ENCODE peak calls at places on chromosomes 2 and 18, in eight cellular contexts. D is endodermal cell; O is fibroblast of pulmonary artery; C is ascending aorta; X is GM04504; Q is activated CD4-positive, alpha-beta T cell treated with anti-CD3 and anti-CD28 coated beads for 48 hours; W is ELR; T is anterior cingulate cortex. V is an unnamed sample.
A peak's percentile ranks its signal among the peaks of the same experiment; 100 is the strongest.

GRCh38 chr2:44171018-44171417 is 2.3 kb downstream of the PPM1B start:
- DNase-seq in D (no peak), O (no peak), C (no peak), X (no peak), Q (no peak), W (peak; percentile 69), T (no peak), V (no peak)

GRCh38 chr2:122808286-122808969 is 1053.0 kb downstream of the TSN start:
- DNase-seq in D (no peak), O (no peak), C (no peak), X (no peak), Q (no peak), W (no peak), T (no peak), V (no peak)

GRCh38 chr2:108401800-108402199 is 24.0 kb downstream of the SULT1C4 start:
- DNase-seq in D (no peak), O (no peak), C (no peak), X (no peak), Q (no peak), W (no peak), T (no peak), V (no peak)

GRCh38 chr2:17592731-17593409 is 52.4 kb downstream of the VSNL1 start:
- DNase-seq in D (no peak), O (no peak), C (no peak), X (no peak), Q (no peak), W (no peak), T (no peak), V (no peak)

GRCh38 chr2:232492236-232492848 is 4.7 kb upstream of the ECEL1 start:
- DNase-seq in D (peak; percentile 72), O (no peak), C (no peak), X (no peak), Q (no peak), W (no peak), T (no peak), V (no peak)

GRCh38 chr2:109648041-109648527 is 33.9 kb downstream of the SOWAHC start:
- DNase-seq in D (no peak), O (peak; percentile 31), C (peak; percentile 74), X (no peak), Q (no peak), W (peak; percentile 11), T (no peak), V (no peak)

GRCh38 chr2:240519396-240520142 is 38.2 kb downstream of the ANKMY1 start:
- DNase-seq in D (peak; percentile 31), O (peak; percentile 41), C (peak; percentile 48), X (peak; percentile 2), Q (no peak), W (peak; percentile 30), T (no peak), V (no peak)

GRCh38 chr18:5463836-5464235 is 80.0 kb downstream of the EPB41L3 start:
- DNase-seq in D (no peak), O (no peak), C (no peak), X (no peak), Q (no peak), W (no peak), T (no peak), V (no peak)

GRCh38 chr2:156322681-156323211 is 9.8 kb downstream of the NR4A2 start:
- DNase-seq in D (peak; percentile 63), O (peak; percentile 28), C (no peak), X (no peak), Q (no peak), W (no peak), T (no peak), V (no peak)

GRCh38 chr18:48934708-48935432 is 15.9 kb downstream of the SMAD7 start:
- DNase-seq in D (no peak), O (peak; percentile 59), C (no peak), X (no peak), Q (no peak), W (peak; percentile 27), T (no peak), V (no peak)

GRCh38 chr2:176680916-176681315 is 411.7 kb downstream of the MTX2 start:
- DNase-seq in D (no peak), O (peak; percentile 7), C (no peak), X (peak; percentile 18), Q (no peak), W (peak; percentile 28), T (no peak), V (no peak)

GRCh38 chr2:234911271-234911670 is 40.5 kb upstream of the SH3BP4 start:
- DNase-seq in D (no peak), O (peak; percentile 54), C (no peak), X (peak; percentile 82), Q (no peak), W (peak; percentile 83), T (no peak), V (no peak)

GRCh38 chr2:230905448-230906430 is 19.3 kb downstream of the GPR55 start:
- DNase-seq in D (peak; percentile 61), O (no peak), C (peak; percentile 41), X (no peak), Q (peak; percentile 94), W (peak; percentile 51), T (no peak), V (peak; percentile 82)

GRCh38 chr2:223526106-223526505 is 76.1 kb downstream of the SCG2 start:
- DNase-seq in D (no peak), O (no peak), C (no peak), X (no peak), Q (no peak), W (no peak), T (no peak), V (no peak)

GRCh38 chr2:152134488-152135280 is 35.8 kb upstream of the CACNB4 start:
- DNase-seq in D (no peak), O (peak; percentile 42), C (no peak), X (no peak), Q (peak; percentile 54), W (peak; percentile 13), T (no peak), V (no peak)

GRCh38 chr2:84939426-84940087 is 31.4 kb upstream of the KCMF1 start:
- DNase-seq in D (no peak), O (no peak), C (peak; percentile 58), X (no peak), Q (peak; percentile 82), W (no peak), T (no peak), V (peak; percentile 51)

GRCh38 chr2:120786038-120786437 is 50.4 kb downstream of the GLI2 start:
- DNase-seq in D (peak; percentile 83), O (no peak), C (no peak), X (no peak), Q (no peak), W (no peak), T (no peak), V (no peak)

GRCh38 chr2:157918319-157918718 is 42.2 kb upstream of the ACVR1 start:
- DNase-seq in D (no peak), O (no peak), C (no peak), X (no peak), Q (no peak), W (no peak), T (no peak), V (no peak)

GRCh38 chr2:77193858-77194448 is 328.2 kb downstream of the LRRTM4 start:
- DNase-seq in D (no peak), O (no peak), C (no peak), X (no peak), Q (no peak), W (no peak), T (no peak), V (no peak)

GRCh38 chr2:172373761-172374160 is 53.6 kb upstream of the ITGA6 start:
- DNase-seq in D (no peak), O (no peak), C (no peak), X (peak; percentile 61), Q (no peak), W (peak; percentile 29), T (no peak), V (no peak)

GRCh38 chr2:229160180-229160579 is 110.9 kb downstream of the PID1 start:
- DNase-seq in D (no peak), O (no peak), C (no peak), X (no peak), Q (no peak), W (no peak), T (no peak), V (no peak)

GRCh38 chr18:11283531-11284071 is 134.2 kb upstream of the PIEZO2 start:
- DNase-seq in D (no peak), O (no peak), C (no peak), X (no peak), Q (no peak), W (no peak), T (no peak), V (no peak)

GRCh38 chr2:220665108-220665471 is 907.0 kb downstream of the EPHA4 start:
- DNase-seq in D (no peak), O (no peak), C (no peak), X (no peak), Q (no peak), W (no peak), T (no peak), V (no peak)

GRCh38 chr2:3398837-3399236 is 19.3 kb downstream of the TRAPPC12 start:
- DNase-seq in D (no peak), O (no peak), C (no peak), X (no peak), Q (no peak), W (no peak), T (no peak), V (no peak)

GRCh38 chr2:221197223-221197622 is 374.9 kb downstream of the EPHA4 start:
- DNase-seq in D (no peak), O (no peak), C (no peak), X (no peak), Q (no peak), W (no peak), T (no peak), V (no peak)

GRCh38 chr18:73199151-73199550 is 331.4 kb upstream of the NETO1 start:
- DNase-seq in D (no peak), O (no peak), C (no peak), X (no peak), Q (no peak), W (no peak), T (no peak), V (no peak)

GRCh38 chr2:171553858-171554257 is 31.6 kb downstream of the CYBRD1 start:
- DNase-seq in D (peak; percentile 46), O (no peak), C (no peak), X (no peak), Q (no peak), W (no peak), T (no peak), V (no peak)

GRCh38 chr2:71926860-71927756 is 220.6 kb downstream of the CYP26B1 start:
- DNase-seq in D (peak; percentile 36), O (no peak), C (peak; percentile 55), X (no peak), Q (no peak), W (no peak), T (no peak), V (no peak)

GRCh38 chr2:158967114-158967730 is 1.2 kb upstream of the TANC1 start:
- DNase-seq in D (no peak), O (no peak), C (no peak), X (no peak), Q (no peak), W (peak; percentile 51), T (no peak), V (no peak)

GRCh38 chr2:116467243-116467642 is 1347.2 kb upstream of the DDX18 start:
- DNase-seq in D (no peak), O (peak; percentile 5), C (no peak), X (no peak), Q (no peak), W (no peak), T (no peak), V (no peak)

GRCh38 chr18:41529093-41529492 is 425.9 kb upstream of the PIK3C3 start:
- DNase-seq in D (no peak), O (no peak), C (no peak), X (no peak), Q (no peak), W (no peak), T (no peak), V (no peak)

GRCh38 chr2:234075521-234075915 is 25.0 kb downstream of the SPP2 start:
- DNase-seq in D (no peak), O (no peak), C (no peak), X (no peak), Q (no peak), W (no peak), T (no peak), V (no peak)

GRCh38 chr18:36153203-36153602 is 23.5 kb downstream of the ELP2 start:
- DNase-seq in D (no peak), O (peak; percentile 64), C (no peak), X (peak; percentile 75), Q (no peak), W (peak; percentile 81), T (no peak), V (no peak)

GRCh38 chr18:36109737-36110136 is 19.4 kb downstream of the SLC39A6 start:
- DNase-seq in D (no peak), O (no peak), C (no peak), X (no peak), Q (no peak), W (no peak), T (no peak), V (no peak)

V was measured in activated gamma-delta T cell treated with Interleukin-2 at 50 U/mL for 16 hours.